ENCODE peak calls at places on chromosomes 11 and 22, in seven cellular contexts. One of them, this sample, is unnamed.

GRCh38 chr22:36439481-36440271 is 41.8 kb downstream of the TXN2 start:
- DNase-seq in cardiac muscle cell: no peak
- DNase-seq in AG04450: peak; percentile 88
- DNase-seq in uterus: peak; percentile 86
- DNase-seq in CD8-positive, alpha-beta memory T cell: no peak
- DNase-seq in SK-N-SH: peak; percentile 51
- DNase-seq in lung: no peak
- DNase-seq in this sample: no peak

GRCh38 chr11:8389034-8389996 is 125.6 kb upstream of the LMO1 start:
- DNase-seq in cardiac muscle cell: no peak
- DNase-seq in AG04450: no peak
- DNase-seq in uterus: no peak
- DNase-seq in CD8-positive, alpha-beta memory T cell: no peak
- DNase-seq in SK-N-SH: no peak
- DNase-seq in lung: no peak
- DNase-seq in this sample: no peak

GRCh38 chr11:63768232-63769043 is at the start of gene ZFTA:
- DNase-seq in cardiac muscle cell: peak; percentile 83
- DNase-seq in AG04450: no peak
- DNase-seq in uterus: peak; percentile 72
- DNase-seq in CD8-positive, alpha-beta memory T cell: peak; percentile 61
- DNase-seq in SK-N-SH: peak; percentile 98
- DNase-seq in lung: no peak
- DNase-seq in this sample: no peak

GRCh38 chr22:27270818-27271510 is 530.6 kb downstream of the MN1 start:
- DNase-seq in cardiac muscle cell: peak; percentile 74
- DNase-seq in AG04450: no peak
- DNase-seq in uterus: no peak
- DNase-seq in CD8-positive, alpha-beta memory T cell: no peak
- DNase-seq in SK-N-SH: no peak
- DNase-seq in lung: no peak
- DNase-seq in this sample: no peak

GRCh38 chr11:114354076-114354475 is 46.2 kb downstream of the C11orf71 start:
- DNase-seq in cardiac muscle cell: no peak
- DNase-seq in AG04450: peak; percentile 62
- DNase-seq in uterus: no peak
- DNase-seq in CD8-positive, alpha-beta memory T cell: no peak
- DNase-seq in SK-N-SH: no peak
- DNase-seq in lung: no peak
- DNase-seq in this sample: no peak

GRCh38 chr11:86035920-86036319 is 33.0 kb downstream of the PICALM start:
- DNase-seq in cardiac muscle cell: no peak
- DNase-seq in AG04450: no peak
- DNase-seq in uterus: no peak
- DNase-seq in CD8-positive, alpha-beta memory T cell: no peak
- DNase-seq in SK-N-SH: no peak
- DNase-seq in lung: no peak
- DNase-seq in this sample: no peak

GRCh38 chr11:73977856-73978519 is 4.7 kb downstream of the UCP2 start:
- DNase-seq in cardiac muscle cell: no peak
- DNase-seq in AG04450: no peak
- DNase-seq in uterus: no peak
- DNase-seq in CD8-positive, alpha-beta memory T cell: no peak
- DNase-seq in SK-N-SH: no peak
- DNase-seq in lung: no peak
- DNase-seq in this sample: no peak

GRCh38 chr22:47691152-47691895 is 928.9 kb downstream of the TBC1D22A start:
- DNase-seq in cardiac muscle cell: no peak
- DNase-seq in AG04450: no peak
- DNase-seq in uterus: no peak
- DNase-seq in CD8-positive, alpha-beta memory T cell: no peak
- DNase-seq in SK-N-SH: no peak
- DNase-seq in lung: no peak
- DNase-seq in this sample: no peak

GRCh38 chr11:11296434-11296833 is 56.6 kb downstream of the CSNK2A3 start:
- DNase-seq in cardiac muscle cell: peak; percentile 89
- DNase-seq in AG04450: no peak
- DNase-seq in uterus: no peak
- DNase-seq in CD8-positive, alpha-beta memory T cell: no peak
- DNase-seq in SK-N-SH: no peak
- DNase-seq in lung: no peak
- DNase-seq in this sample: no peak

GRCh38 chr11:74321487-74322188 is 10.2 kb upstream of the P4HA3 start:
- DNase-seq in cardiac muscle cell: peak; percentile 42
- DNase-seq in AG04450: no peak
- DNase-seq in uterus: no peak
- DNase-seq in CD8-positive, alpha-beta memory T cell: no peak
- DNase-seq in SK-N-SH: peak; percentile 41
- DNase-seq in lung: no peak
- DNase-seq in this sample: peak; percentile 37

GRCh38 chr22:37627545-37627944 is 11.9 kb upstream of the SH3BP1 start:
- DNase-seq in cardiac muscle cell: no peak
- DNase-seq in AG04450: no peak
- DNase-seq in uterus: no peak
- DNase-seq in CD8-positive, alpha-beta memory T cell: peak; percentile 39
- DNase-seq in SK-N-SH: no peak
- DNase-seq in lung: no peak
- DNase-seq in this sample: no peak

GRCh38 chr11:12827369-12827768 is 153.1 kb downstream of the TEAD1 start:
- DNase-seq in cardiac muscle cell: no peak
- DNase-seq in AG04450: no peak
- DNase-seq in uterus: no peak
- DNase-seq in CD8-positive, alpha-beta memory T cell: no peak
- DNase-seq in SK-N-SH: no peak
- DNase-seq in lung: no peak
- DNase-seq in this sample: no peak

GRCh38 chr22:37021710-37022482 is 2.4 kb downstream of the MPST start:
- DNase-seq in cardiac muscle cell: peak; percentile 59
- DNase-seq in AG04450: no peak
- DNase-seq in uterus: no peak
- DNase-seq in CD8-positive, alpha-beta memory T cell: peak; percentile 42
- DNase-seq in SK-N-SH: peak; percentile 82
- DNase-seq in lung: no peak
- DNase-seq in this sample: no peak

GRCh38 chr22:20236052-20236717 is 31.9 kb downstream of the RTN4R start:
- DNase-seq in cardiac muscle cell: no peak
- DNase-seq in AG04450: no peak
- DNase-seq in uterus: no peak
- DNase-seq in CD8-positive, alpha-beta memory T cell: no peak
- DNase-seq in SK-N-SH: no peak
- DNase-seq in lung: no peak
- DNase-seq in this sample: no peak

GRCh38 chr11:61489833-61490585 is 18.5 kb upstream of the LRRC10B start:
- DNase-seq in cardiac muscle cell: peak; percentile 69
- DNase-seq in AG04450: no peak
- DNase-seq in uterus: no peak
- DNase-seq in CD8-positive, alpha-beta memory T cell: no peak
- DNase-seq in SK-N-SH: peak; percentile 80
- DNase-seq in lung: no peak
- DNase-seq in this sample: no peak

GRCh38 chr11:60993611-60994010 is 22.1 kb downstream of the CD6 start:
- DNase-seq in cardiac muscle cell: no peak
- DNase-seq in AG04450: no peak
- DNase-seq in uterus: no peak
- DNase-seq in CD8-positive, alpha-beta memory T cell: no peak
- DNase-seq in SK-N-SH: no peak
- DNase-seq in lung: no peak
- DNase-seq in this sample: no peak

GRCh38 chr22:28435271-28435825 is 244.3 kb downstream of the TTC28 start:
- DNase-seq in cardiac muscle cell: no peak
- DNase-seq in AG04450: no peak
- DNase-seq in uterus: no peak
- DNase-seq in CD8-positive, alpha-beta memory T cell: no peak
- DNase-seq in SK-N-SH: no peak
- DNase-seq in lung: peak; percentile 45
- DNase-seq in this sample: no peak

GRCh38 chr22:28129319-28129962 is 210.4 kb upstream of the PITPNB start:
- DNase-seq in cardiac muscle cell: no peak
- DNase-seq in AG04450: no peak
- DNase-seq in uterus: no peak
- DNase-seq in CD8-positive, alpha-beta memory T cell: no peak
- DNase-seq in SK-N-SH: no peak
- DNase-seq in lung: peak; percentile 36
- DNase-seq in this sample: no peak

GRCh38 chr11:57527056-57527631 is 3.4 kb downstream of the TIMM10 start:
- DNase-seq in cardiac muscle cell: peak; percentile 78
- DNase-seq in AG04450: no peak
- DNase-seq in uterus: peak; percentile 69
- DNase-seq in CD8-positive, alpha-beta memory T cell: peak; percentile 64
- DNase-seq in SK-N-SH: peak; percentile 52
- DNase-seq in lung: peak; percentile 75
- DNase-seq in this sample: peak; percentile 74

DNA sequence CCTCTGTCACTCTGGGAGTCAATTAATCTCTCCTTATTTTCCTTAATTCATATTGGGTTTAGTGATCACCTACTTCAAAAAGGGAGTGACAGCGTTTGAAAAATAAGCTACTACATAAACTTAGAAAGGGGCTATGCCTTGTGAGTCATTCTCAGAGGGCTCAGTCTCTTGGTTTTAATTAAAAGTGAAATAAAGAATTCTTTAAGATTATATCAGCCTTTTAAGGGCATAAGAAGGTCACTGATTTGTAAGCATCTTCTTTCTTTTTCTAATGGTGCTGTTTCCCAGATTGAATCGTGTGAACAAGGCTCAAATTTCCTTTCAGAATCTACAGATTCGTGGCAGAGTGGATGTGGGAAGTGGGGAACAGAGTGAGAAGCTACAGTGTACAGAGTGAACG is 636.2 kb upstream of the CCDC90B start:
- DNase-seq in cardiac muscle cell: no peak
- DNase-seq in AG04450: no peak
- DNase-seq in uterus: no peak
- DNase-seq in CD8-positive, alpha-beta memory T cell: no peak
- DNase-seq in SK-N-SH: no peak
- DNase-seq in lung: no peak
- DNase-seq in this sample: no peak
- H3K4me3 ChIP-seq in cardiac muscle cell: no peak overlapping the region
- H3K4me3 ChIP-seq in AG04450: no peak overlapping the region
- H3K4me3 ChIP-seq in uterus: no peak overlapping the region
- H3K4me3 ChIP-seq in CD8-positive, alpha-beta memory T cell: no peak overlapping the region
- H3K4me3 ChIP-seq in SK-N-SH: no peak overlapping the region
- H3K4me3 ChIP-seq in lung: no peak overlapping the region
- H3K4me3 ChIP-seq in this sample: no peak overlapping the region

GRCh38 chr11:94750319-94751215 is 17.6 kb upstream of the AMOTL1 start:
- DNase-seq in cardiac muscle cell: no peak
- DNase-seq in AG04450: no peak
- DNase-seq in uterus: no peak
- DNase-seq in CD8-positive, alpha-beta memory T cell: no peak
- DNase-seq in SK-N-SH: no peak
- DNase-seq in lung: no peak
- DNase-seq in this sample: no peak
- H3K4me3 ChIP-seq in cardiac muscle cell: no peak overlapping the region
- H3K4me3 ChIP-seq in AG04450: no peak overlapping the region
- H3K4me3 ChIP-seq in uterus: no peak overlapping the region
- H3K4me3 ChIP-seq in CD8-positive, alpha-beta memory T cell: no peak overlapping the region
- H3K4me3 ChIP-seq in SK-N-SH: no peak overlapping the region
- H3K4me3 ChIP-seq in lung: no peak overlapping the region
- H3K4me3 ChIP-seq in this sample: no peak overlapping the region

GRCh38 chr11:125903753-125904659 is at the start of gene DDX25:
- DNase-seq in cardiac muscle cell: peak; percentile 69
- DNase-seq in AG04450: no peak
- DNase-seq in uterus: no peak
- DNase-seq in CD8-positive, alpha-beta memory T cell: peak; percentile 14
- DNase-seq in SK-N-SH: peak; percentile 95
- DNase-seq in lung: no peak
- DNase-seq in this sample: no peak
- H3K4me3 ChIP-seq in cardiac muscle cell: peak within 1 kb of the TSS; percentile 90
- H3K4me3 ChIP-seq in AG04450: peak within 1 kb of the TSS; percentile 7
- H3K4me3 ChIP-seq in uterus: peak within 1 kb of the TSS; percentile 41
- H3K4me3 ChIP-seq in CD8-positive, alpha-beta memory T cell: peak within 1 kb of the TSS; percentile 74
- H3K4me3 ChIP-seq in SK-N-SH: peak within 1 kb of the TSS; percentile 95
- H3K4me3 ChIP-seq in lung: peak within 1 kb of the TSS; percentile 24
- H3K4me3 ChIP-seq in this sample: peak within 1 kb of the TSS; percentile 54

GRCh38 chr11:118842369-118842768 is 41.3 kb upstream of the CXCR5 start:
- DNase-seq in cardiac muscle cell: no peak
- DNase-seq in AG04450: no peak
- DNase-seq in uterus: no peak
- DNase-seq in CD8-positive, alpha-beta memory T cell: no peak
- DNase-seq in SK-N-SH: no peak
- DNase-seq in lung: no peak
- DNase-seq in this sample: no peak
- H3K4me3 ChIP-seq in cardiac muscle cell: no peak overlapping the region
- H3K4me3 ChIP-seq in AG04450: no peak overlapping the region
- H3K4me3 ChIP-seq in uterus: no peak overlapping the region
- H3K4me3 ChIP-seq in CD8-positive, alpha-beta memory T cell: no peak overlapping the region
- H3K4me3 ChIP-seq in SK-N-SH: no peak overlapping the region
- H3K4me3 ChIP-seq in lung: no peak overlapping the region
- H3K4me3 ChIP-seq in this sample: no peak overlapping the region